ENCODE peak calls at places on chromosomes 2 and 18, in seven cellular contexts. V is body of pancreas, H is iPS DF 6.9, J is spleen, Z is cardiac muscle cell, M is left lung, I is kidney epithelial cell. K is an unnamed sample. For H3K36me3, the result is how much of the 10 kb centered on the place peaks cover.

GRCh38 chr2:74706741-74707140 is 52.7 kb downstream of the SEMA4F start:
- DNase-seq in Z (no peak), M (no peak), V (no peak), H (no peak), I (no peak), J (no peak), K (no peak)

GRCh38 chr2:19623488-19623887 is 265.1 kb upstream of the OSR1 start:
- DNase-seq in Z (no peak), J (no peak), V (no peak), M (no peak), I (no peak), H (no peak), K (no peak)

GRCh38 chr18:2316082-2316481 is 255.2 kb downstream of the METTL4 start:
- DNase-seq in I (no peak), J (no peak), V (no peak), Z (no peak), M (no peak), H (no peak), K (no peak)

GRCh38 chr2:26732446-26732845 is 31.6 kb upstream of the SLC35F6 start:
- DNase-seq in H (no peak), I (no peak), M (no peak), J (peak), V (no peak), Z (no peak), K (no peak)

GRCh38 chr2:69969126-69969983 is 7.9 kb upstream of the ASPRV1 start:
- DNase-seq in Z (no peak), I (no peak), H (no peak), M (no peak), V (no peak), J (no peak), K (no peak)

GRCh38 chr2:242020196-242021004 is 150.9 kb downstream of the RTP5 start:
- DNase-seq in J (peak), I (no peak), M (peak), Z (no peak), H (no peak), V (peak), K (no peak)

GRCh38 chr2:203720011-203720410 is 13.6 kb downstream of the CD28 start:
- DNase-seq in H (no peak), Z (no peak), J (no peak), M (no peak), V (no peak), I (no peak), K (no peak)

GRCh38 chr2:121263996-121264715 is 20.8 kb downstream of the TFCP2L1 start:
- DNase-seq in V (no peak), I (no peak), Z (no peak), J (peak), M (no peak), H (no peak), K (no peak)

DNA sequence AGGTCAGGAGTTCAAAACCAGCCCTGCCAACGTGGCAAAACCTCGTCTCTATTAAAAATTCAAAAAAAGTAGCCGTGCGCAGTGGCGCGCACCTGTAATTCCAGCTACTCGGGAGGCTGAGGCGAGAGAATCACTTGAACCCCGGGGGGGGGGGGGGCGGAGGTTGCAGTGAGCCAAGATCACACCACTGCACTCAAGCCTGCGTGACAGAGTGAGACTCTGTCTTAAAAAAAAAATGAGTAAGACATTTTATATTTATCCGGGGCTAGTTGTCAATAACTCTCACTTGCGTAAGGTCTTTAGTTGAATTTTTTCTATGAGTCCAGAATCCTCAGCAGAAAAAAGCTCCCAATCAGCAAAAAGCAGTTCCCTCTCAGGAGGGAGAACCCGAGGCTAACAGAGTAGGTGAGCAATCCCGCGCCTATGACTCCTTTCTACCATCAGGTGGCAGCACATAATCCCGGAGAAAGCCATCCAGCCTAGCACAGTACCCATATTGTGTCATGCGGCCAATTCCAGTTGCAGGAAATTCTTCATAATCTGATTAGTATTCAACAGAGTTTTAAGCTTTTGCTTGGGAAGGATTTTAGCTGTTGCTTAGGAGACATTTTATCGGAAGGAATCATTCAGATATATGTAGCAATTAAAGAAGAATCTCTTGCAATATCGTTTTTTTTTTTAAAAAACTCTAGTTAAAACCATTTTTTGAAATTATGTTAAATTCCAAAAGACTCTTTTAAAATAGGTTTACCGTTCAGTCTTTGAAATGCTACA is 11.9 kb upstream of the CRYGA start:
- DNase-seq in Z (peak), I (peak), H (peak), J (peak), M (peak), V (peak), K (peak)
- H3K4me3 ChIP-seq in Z (no peak), I (no peak), H (no peak), J (no peak), M (no peak), V (no peak), K (no peak)

GRCh38 chr2:85420743-85421705 is 2.5 kb downstream of the SH2D6 start:
- DNase-seq in V (peak), M (peak), I (no peak), J (peak), H (peak), Z (peak), K (peak)
- H3K36me3 ChIP-seq in V (under half), M (under half), I (under half), J (under half), H (under half), Z (under half), K (under half)

GRCh38 chr2:96413067-96413722 is 77.6 kb downstream of the NCAPH start:
- DNase-seq in I (no peak), V (no peak), Z (no peak), M (no peak), J (no peak), H (no peak), K (peak)
- H3K4me3 ChIP-seq in I (no peak), V (peak), Z (no peak), M (peak), J (no peak), H (no peak), K (peak)

DNA sequence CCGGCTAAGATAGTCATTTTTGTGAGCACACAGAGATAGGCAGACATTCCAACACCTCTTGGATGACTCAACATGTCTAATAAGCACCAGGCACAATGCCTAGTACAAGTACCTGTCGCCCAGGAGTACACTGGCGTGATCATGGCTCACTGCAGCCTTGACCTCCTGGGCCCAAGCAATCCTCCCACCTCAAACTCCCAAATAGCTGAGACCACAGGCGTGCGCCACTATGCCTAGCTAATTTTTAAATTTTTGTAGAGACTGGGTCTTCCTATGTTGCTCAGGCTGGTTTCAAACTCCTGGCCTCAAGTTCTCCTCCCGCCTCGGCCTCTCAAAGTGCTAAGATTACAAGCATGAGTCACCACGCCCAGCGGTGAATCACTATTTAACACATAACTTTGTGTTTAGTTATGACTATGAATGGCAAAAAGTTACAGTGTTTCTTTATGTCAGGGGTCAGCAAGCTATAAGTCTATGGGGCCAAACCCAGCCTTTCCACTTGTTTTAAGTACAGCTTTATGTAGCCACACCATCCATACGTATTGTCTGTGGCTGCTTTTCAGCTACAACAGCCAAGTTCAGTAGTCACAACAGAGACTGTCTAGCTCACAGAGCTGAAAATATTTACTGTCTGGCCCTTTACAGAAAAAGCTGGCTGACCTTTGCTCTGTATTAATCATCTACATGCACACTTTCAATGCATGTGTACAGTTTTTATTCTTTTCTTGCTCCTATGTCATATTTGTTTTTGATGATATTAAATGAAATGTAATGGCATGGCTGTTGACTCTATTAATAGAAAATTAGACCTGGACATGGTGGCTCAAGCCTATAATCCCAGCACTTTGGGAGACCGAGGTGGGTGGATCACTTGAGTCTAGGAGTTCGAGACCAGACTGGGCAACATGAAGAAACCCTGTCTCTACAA is 18.7 kb downstream of the ORC2 start:
- DNase-seq in V (no peak), Z (no peak), H (no peak), M (no peak), I (peak), J (no peak), K (no peak)
- H3K36me3 ChIP-seq in V (under half), Z (half or more), H (under half), M (half or more), I (under half), J (half or more), K (half or more)

GRCh38 chr2:33135645-33136044 is 188.9 kb downstream of the LTBP1 start:
- DNase-seq in J (no peak), Z (no peak), H (no peak), M (no peak), I (no peak), V (no peak), K (no peak)

GRCh38 chr2:33134764-33135560 is 188.2 kb downstream of the LTBP1 start:
- DNase-seq in J (no peak), M (no peak), I (no peak), V (no peak), H (no peak), Z (no peak), K (no peak)

GRCh38 chr2:33136570-33136969 is 189.8 kb downstream of the LTBP1 start:
- DNase-seq in V (no peak), H (no peak), J (no peak), I (no peak), Z (no peak), M (no peak), K (no peak)

GRCh38 chr2:33137331-33137730 is 190.6 kb downstream of the LTBP1 start:
- DNase-seq in Z (no peak), M (no peak), J (no peak), I (no peak), V (no peak), H (no peak), K (no peak)

GRCh38 chr2:33136056-33136455 is 189.3 kb downstream of the LTBP1 start:
- DNase-seq in H (no peak), Z (no peak), I (no peak), J (no peak), V (no peak), M (no peak), K (no peak)
- H3K4me3 ChIP-seq in H (no peak), Z (no peak), I (no peak), J (no peak), V (no peak), M (peak), K (no peak)

DNA sequence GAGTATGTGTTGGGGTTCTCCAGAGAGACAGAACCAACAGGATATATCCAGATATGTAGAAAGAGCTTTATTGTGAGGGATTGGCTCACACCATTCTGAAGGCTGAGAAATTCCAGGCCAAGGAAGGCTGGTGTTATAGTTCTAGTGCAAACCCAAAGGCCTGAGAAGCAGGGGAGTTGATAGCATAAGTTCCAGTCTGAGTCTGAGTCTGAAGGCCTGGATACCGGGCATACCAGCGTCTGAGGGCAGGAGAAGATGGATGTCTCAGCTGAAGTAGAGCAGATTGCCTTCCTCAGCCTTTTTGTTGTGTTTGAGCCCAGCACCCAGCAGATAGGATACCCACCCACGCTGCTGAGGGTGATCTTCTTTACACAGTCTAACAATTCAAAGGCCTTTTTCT is 211.7 kb upstream of the RASGRP3 start:
- DNase-seq in Z (no peak), M (no peak), H (no peak), I (no peak), J (no peak), V (no peak), K (no peak)
- H3K36me3 ChIP-seq in Z (under half), M (under half), H (under half), I (under half), J (under half), V (under half), K (under half)

GRCh38 chr18:59275406-59275949 is 2.2 kb upstream of the RAX start:
- DNase-seq in V (no peak), J (no peak), M (no peak), I (no peak), Z (no peak), H (no peak), K (no peak)
- H3K4me3 ChIP-seq in V (no peak), J (no peak), M (no peak), I (no peak), Z (no peak), H (no peak), K (no peak)

K was measured in HAP-1.